ENCODE peak calls at places on chromosomes 7 and 10, in four cellular contexts. One of them, this sample, is unnamed.

GRCh38 chr7:70565723-70566122 is 566.2 kb upstream of the GALNT17 start:
- DNase-seq in adrenal gland: no peak
- DNase-seq in psoas muscle: no peak
- DNase-seq in lower lobe of right lung: no peak
- DNase-seq in this sample: no peak

GRCh38 chr7:377069-378040 is 87.4 kb downstream of the FOXL3 start:
- DNase-seq in lower lobe of right lung: peak; percentile 43
- DNase-seq in psoas muscle: no peak
- DNase-seq in adrenal gland: no peak
- DNase-seq in this sample: no peak

GRCh38 chr10:34288634-34289033 is 526.5 kb downstream of the PARD3 start:
- DNase-seq in psoas muscle: no peak
- DNase-seq in lower lobe of right lung: no peak
- DNase-seq in adrenal gland: peak; percentile 14
- DNase-seq in this sample: no peak

GRCh38 chr7:16278167-16278787 is 143.1 kb downstream of the CRPPA start:
- DNase-seq in adrenal gland: no peak
- DNase-seq in lower lobe of right lung: no peak
- DNase-seq in psoas muscle: no peak
- DNase-seq in this sample: no peak

GRCh38 chr7:94423116-94423515 is 28.4 kb downstream of the COL1A2 start:
- DNase-seq in lower lobe of right lung: no peak
- DNase-seq in adrenal gland: no peak
- DNase-seq in psoas muscle: no peak
- DNase-seq in this sample: no peak

GRCh38 chr10:70186571-70186970 is 16.3 kb upstream of the SAR1A start:
- DNase-seq in adrenal gland: no peak
- DNase-seq in lower lobe of right lung: no peak
- DNase-seq in psoas muscle: no peak
- DNase-seq in this sample: no peak

GRCh38 chr10:119724630-119725549 is 960 bp upstream of the INPP5F start:
- DNase-seq in lower lobe of right lung: no peak
- DNase-seq in psoas muscle: no peak
- DNase-seq in adrenal gland: no peak
- DNase-seq in this sample: no peak

GRCh38 chr7:140404565-140405080 is 765 bp downstream of the RAB19 start:
- DNase-seq in lower lobe of right lung: no peak
- DNase-seq in psoas muscle: no peak
- DNase-seq in adrenal gland: no peak
- DNase-seq in this sample: no peak

GRCh38 chr10:49115015-49115795 is at the start of gene VSTM4:
- DNase-seq in lower lobe of right lung: no peak
- DNase-seq in adrenal gland: peak; percentile 63
- DNase-seq in psoas muscle: peak; percentile 48
- DNase-seq in this sample: no peak

GRCh38 chr10:1515780-1516491 is 221.4 kb downstream of the ADARB2 start:
- DNase-seq in psoas muscle: no peak
- DNase-seq in adrenal gland: no peak
- DNase-seq in lower lobe of right lung: no peak
- DNase-seq in this sample: no peak

GRCh38 chr10:128268015-128268722 is 141.9 kb upstream of the MKI67 start:
- DNase-seq in adrenal gland: peak; percentile 4
- DNase-seq in lower lobe of right lung: no peak
- DNase-seq in psoas muscle: no peak
- DNase-seq in this sample: no peak

GRCh38 chr7:124276005-124276606 is 243.2 kb upstream of the TMEM229A start:
- DNase-seq in lower lobe of right lung: no peak
- DNase-seq in adrenal gland: peak; percentile 5
- DNase-seq in psoas muscle: no peak
- DNase-seq in this sample: no peak

GRCh38 chr10:101566333-101567164 is 21.5 kb downstream of the POLL start:
- DNase-seq in psoas muscle: peak; percentile 34
- DNase-seq in adrenal gland: peak; percentile 64
- DNase-seq in lower lobe of right lung: no peak
- DNase-seq in this sample: no peak

GRCh38 chr10:61779950-61780659 is 117.4 kb downstream of the CABCOCO1 start:
- DNase-seq in psoas muscle: peak; percentile 38
- DNase-seq in lower lobe of right lung: peak; percentile 51
- DNase-seq in adrenal gland: no peak
- DNase-seq in this sample: peak; percentile 38

GRCh38 chr7:100016209-100016901 is 959 bp downstream of the ZKSCAN1 start:
- DNase-seq in psoas muscle: no peak
- DNase-seq in adrenal gland: peak; percentile 27
- DNase-seq in lower lobe of right lung: no peak
- DNase-seq in this sample: no peak

GRCh38 chr10:77872151-77872946 is 54.2 kb downstream of the DLG5 start:
- DNase-seq in psoas muscle: peak; percentile 52
- DNase-seq in adrenal gland: peak; percentile 94
- DNase-seq in lower lobe of right lung: no peak
- DNase-seq in this sample: no peak

GRCh38 chr7:141674201-141674671 is 27.7 kb downstream of the DENND11 start:
- DNase-seq in lower lobe of right lung: no peak
- DNase-seq in psoas muscle: no peak
- DNase-seq in adrenal gland: no peak
- DNase-seq in this sample: no peak

GRCh38 chr7:126211875-126212274 is 1040.9 kb downstream of the GRM8 start:
- DNase-seq in lower lobe of right lung: no peak
- DNase-seq in psoas muscle: no peak
- DNase-seq in adrenal gland: no peak
- DNase-seq in this sample: no peak
- H3K9me3 ChIP-seq in lower lobe of right lung: no peaks in the 10 kb centered on the region
- H3K9me3 ChIP-seq in psoas muscle: no peaks in the 10 kb centered on the region
- H3K9me3 ChIP-seq in adrenal gland: no peaks in the 10 kb centered on the region
- H3K9me3 ChIP-seq in this sample: no peaks in the 10 kb centered on the region

GRCh38 chr10:8137272-8137680 is 82.8 kb downstream of the GATA3 start:
- DNase-seq in psoas muscle: no peak
- DNase-seq in adrenal gland: no peak
- DNase-seq in lower lobe of right lung: no peak
- DNase-seq in this sample: no peak

GRCh38 chr10:8138471-8138870 is 84.0 kb downstream of the GATA3 start:
- DNase-seq in lower lobe of right lung: no peak
- DNase-seq in psoas muscle: no peak
- DNase-seq in adrenal gland: no peak
- DNase-seq in this sample: no peak

GRCh38 chr10:8133146-8133545 is 78.7 kb downstream of the GATA3 start:
- DNase-seq in psoas muscle: no peak
- DNase-seq in lower lobe of right lung: no peak
- DNase-seq in adrenal gland: no peak
- DNase-seq in this sample: no peak

GRCh38 chr10:8137726-8138125 is 83.2 kb downstream of the GATA3 start:
- DNase-seq in psoas muscle: no peak
- DNase-seq in adrenal gland: no peak
- DNase-seq in lower lobe of right lung: peak; percentile 55
- DNase-seq in this sample: no peak

DNA sequence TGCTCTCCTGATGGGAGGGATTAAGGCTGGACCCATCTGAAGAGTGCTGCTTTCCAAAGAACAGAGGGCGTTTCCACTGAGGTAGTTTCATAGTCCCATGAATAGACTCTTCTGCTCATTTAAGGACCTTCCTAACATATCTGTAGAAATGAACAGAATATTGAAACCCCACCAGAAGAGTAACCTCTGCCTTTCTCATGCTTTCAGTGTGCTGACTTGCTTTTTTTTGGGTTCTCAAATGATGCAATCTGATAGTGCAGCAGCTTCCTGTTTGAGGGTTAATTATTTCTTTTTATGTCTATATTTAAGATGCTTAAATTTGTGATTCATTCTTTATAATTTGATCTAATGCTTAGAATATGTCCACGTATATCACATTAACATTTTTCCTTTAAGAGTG is 82.3 kb downstream of the GATA3 start:
- DNase-seq in adrenal gland: no peak
- DNase-seq in psoas muscle: no peak
- DNase-seq in lower lobe of right lung: no peak
- DNase-seq in this sample: no peak
- H3K27ac ChIP-seq in adrenal gland: no peak overlapping the region
- H3K27ac ChIP-seq in psoas muscle: no peak overlapping the region
- H3K27ac ChIP-seq in lower lobe of right lung: no peak overlapping the region
- H3K27ac ChIP-seq in this sample: no peak overlapping the region

GRCh38 chr10:89207181-89207800 is at the start of gene CH25H:
- DNase-seq in psoas muscle: peak; percentile 75
- DNase-seq in lower lobe of right lung: peak; percentile 81
- DNase-seq in adrenal gland: peak; percentile 74
- DNase-seq in this sample: peak; percentile 42

GRCh38 chr10:89209718-89210117 is 2.6 kb upstream of the CH25H start:
- DNase-seq in lower lobe of right lung: no peak
- DNase-seq in adrenal gland: no peak
- DNase-seq in psoas muscle: no peak
- DNase-seq in this sample: no peak

GRCh38 chr10:89206402-89207180 is 526 bp downstream of the CH25H start:
- DNase-seq in lower lobe of right lung: peak; percentile 49
- DNase-seq in adrenal gland: peak; percentile 19
- DNase-seq in psoas muscle: no peak
- DNase-seq in this sample: no peak

GRCh38 chr10:89210794-89211425 is 3.8 kb upstream of the CH25H start:
- DNase-seq in lower lobe of right lung: no peak
- DNase-seq in psoas muscle: no peak
- DNase-seq in adrenal gland: no peak
- DNase-seq in this sample: no peak

DNA sequence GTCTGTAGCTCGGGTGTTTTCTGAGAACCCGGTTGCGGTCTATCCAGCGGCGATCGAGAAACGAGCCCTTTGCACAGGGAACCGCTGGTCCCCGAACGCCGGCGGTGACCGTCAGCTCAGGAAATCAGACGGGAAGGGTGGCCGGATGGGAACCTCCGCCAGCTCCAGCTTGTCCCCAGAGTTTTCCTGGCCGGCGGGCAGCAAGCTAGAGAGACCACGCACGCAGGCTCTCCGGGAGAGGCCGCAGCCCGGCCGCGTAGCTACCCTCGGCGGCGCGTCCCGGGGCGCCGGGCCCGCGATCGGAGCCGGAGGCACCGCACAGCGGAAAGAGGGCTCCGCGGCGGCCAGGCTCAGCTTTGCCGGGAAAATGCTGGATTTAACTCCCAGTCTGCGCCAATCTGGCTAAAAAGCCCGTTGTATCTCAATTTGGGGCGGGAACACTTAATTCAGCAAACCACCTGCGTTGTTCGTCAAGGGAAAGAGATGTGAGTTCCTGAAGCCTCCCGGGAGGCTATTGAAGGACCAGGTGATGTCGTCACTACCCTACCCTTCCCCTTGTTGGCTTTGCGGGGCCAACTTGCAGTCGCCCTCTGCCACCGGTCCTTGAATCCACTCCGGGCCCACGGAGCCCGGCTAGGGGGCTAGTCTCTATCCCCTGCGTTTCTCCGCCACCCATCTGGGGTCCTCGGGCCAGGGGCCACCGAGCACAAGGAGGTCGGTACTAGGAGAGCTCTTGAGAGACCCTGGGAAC is 859 bp upstream of the CH25H start:
- DNase-seq in adrenal gland: peak; percentile 45
- DNase-seq in psoas muscle: peak; percentile 59
- DNase-seq in lower lobe of right lung: peak; percentile 73
- DNase-seq in this sample: no peak
- H3K27me3 ChIP-seq in adrenal gland: peaks cover 25% of the 10 kb centered on the region
- H3K27me3 ChIP-seq in psoas muscle: peaks cover 56% of the 10 kb centered on the region
- H3K27me3 ChIP-seq in lower lobe of right lung: peaks cover 17% of the 10 kb centered on the region
- H3K27me3 ChIP-seq in this sample: no peaks in the 10 kb centered on the region

GRCh38 chr7:64611717-64612116 is 48.8 kb upstream of the ZNF680 start:
- DNase-seq in lower lobe of right lung: no peak
- DNase-seq in adrenal gland: no peak
- DNase-seq in psoas muscle: no peak
- DNase-seq in this sample: no peak
- H3K9me3 ChIP-seq in lower lobe of right lung: no peaks in the 10 kb centered on the region
- H3K9me3 ChIP-seq in adrenal gland: no peaks in the 10 kb centered on the region
- H3K9me3 ChIP-seq in psoas muscle: no peaks in the 10 kb centered on the region
- H3K9me3 ChIP-seq in this sample: no peaks in the 10 kb centered on the region

DNA sequence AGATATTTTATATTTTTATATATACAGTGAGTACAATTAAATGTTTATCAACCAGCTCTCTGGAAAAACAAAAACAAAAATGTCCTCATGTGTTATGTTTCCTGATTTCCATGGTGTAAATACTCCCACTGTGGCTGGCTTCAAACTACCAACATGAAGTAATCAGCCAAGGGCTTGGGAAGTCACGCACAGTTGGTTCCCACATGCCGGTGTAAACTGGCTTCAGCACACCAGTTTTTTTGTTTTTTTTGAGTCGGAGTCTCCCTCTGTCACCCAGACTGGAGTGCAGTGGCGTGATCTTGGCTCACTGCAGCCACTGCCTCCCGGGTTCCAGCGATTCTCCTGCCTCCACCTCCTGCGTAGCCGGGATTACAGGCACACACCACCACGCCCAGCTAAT is 11.8 kb downstream of the OSBPL3 start:
- DNase-seq in lower lobe of right lung: no peak
- DNase-seq in psoas muscle: no peak
- DNase-seq in adrenal gland: no peak
- DNase-seq in this sample: no peak
- H3K27ac ChIP-seq in lower lobe of right lung: no peak overlapping the region
- H3K27ac ChIP-seq in psoas muscle: no peak overlapping the region
- H3K27ac ChIP-seq in adrenal gland: no peak overlapping the region
- H3K27ac ChIP-seq in this sample: no peak overlapping the region

DNA sequence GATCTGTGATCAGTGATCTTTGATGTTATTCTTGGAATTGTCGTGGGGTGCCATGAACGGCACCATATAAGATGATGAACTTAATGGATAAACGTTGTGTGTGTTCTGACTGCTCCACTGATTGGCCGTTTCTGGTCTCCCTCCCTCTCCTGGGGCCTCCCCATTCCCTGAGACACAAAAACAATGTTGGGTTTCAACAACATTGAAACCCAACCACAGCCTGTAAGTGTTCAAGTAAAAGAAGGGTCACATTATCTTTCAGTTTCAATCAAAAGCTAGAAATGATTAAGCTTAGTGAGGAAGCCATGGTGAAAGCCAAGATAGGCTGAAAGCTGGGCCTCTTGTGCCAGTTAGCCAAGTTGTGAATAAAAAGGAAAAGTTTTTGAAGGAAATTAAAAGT is 19.5 kb downstream of the EN2 start:
- DNase-seq in lower lobe of right lung: no peak
- DNase-seq in adrenal gland: no peak
- DNase-seq in psoas muscle: no peak
- DNase-seq in this sample: no peak
- H3K27me3 ChIP-seq in lower lobe of right lung: peaks cover 77% of the 10 kb centered on the region
- H3K27me3 ChIP-seq in adrenal gland: peaks cover 31% of the 10 kb centered on the region
- H3K27me3 ChIP-seq in psoas muscle: peaks cover 72% of the 10 kb centered on the region
- H3K27me3 ChIP-seq in this sample: no peaks in the 10 kb centered on the region

DNA sequence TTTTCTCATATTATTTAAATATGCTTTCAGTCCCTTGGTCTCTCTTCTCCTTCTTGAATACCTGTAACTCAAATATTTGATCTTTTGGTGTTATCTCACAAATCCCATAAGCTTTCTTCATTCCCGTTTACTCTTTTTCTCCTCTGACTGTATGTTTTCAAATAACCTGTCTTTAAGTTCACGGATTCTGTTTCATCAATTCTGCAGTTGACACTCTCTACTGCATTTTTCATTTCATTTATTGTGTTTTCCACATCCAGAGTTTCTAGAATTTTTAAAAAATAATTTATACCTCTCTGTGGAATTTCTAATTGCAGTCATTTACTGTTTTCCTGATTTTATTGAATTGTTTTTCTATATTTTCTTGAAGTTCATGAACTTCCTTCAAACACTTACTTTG is 298.4 kb downstream of the PTPRN2 start:
- DNase-seq in psoas muscle: no peak
- DNase-seq in lower lobe of right lung: no peak
- DNase-seq in adrenal gland: no peak
- DNase-seq in this sample: no peak
- H3K9me3 ChIP-seq in psoas muscle: peaks cover 27% of the 10 kb centered on the region
- H3K9me3 ChIP-seq in lower lobe of right lung: peaks cover 29% of the 10 kb centered on the region
- H3K9me3 ChIP-seq in adrenal gland: peaks cover 4% of the 10 kb centered on the region
- H3K9me3 ChIP-seq in this sample: peaks cover 20% of the 10 kb centered on the region